ENCODE peak calls at places on chromosomes 1 and 21, in seven cellular contexts. B is caudate nucleus, D is NCI-H1694, P is fibroblast of lung, L is fibroblast of pulmonary artery, R is omental fat pad, G is ecto neural progenitor cell. S is an unnamed sample.
A peak's percentile ranks its signal among the peaks of the same experiment; 100 is the strongest.

GRCh38 chr1:204941415-204942338 is 71.0 kb downstream of the NFASC start:
- DNase-seq in B (peak; percentile 31), D (peak; percentile 87), P (peak; percentile 47), L (peak; percentile 56), R (peak; percentile 70), G (peak; percentile 83), S (peak; percentile 88)

GRCh38 chr1:44775930-44776748 is 799 bp downstream of the RPS8 start:
- DNase-seq in B (no peak), D (no peak), P (peak; percentile 17), L (no peak), R (no peak), G (no peak), S (no peak)

GRCh38 chr1:177355575-177355974 is 184.8 kb downstream of the BRINP2 start:
- DNase-seq in B (no peak), D (peak; percentile 42), P (peak; percentile 47), L (peak; percentile 48), R (no peak), G (no peak), S (peak; percentile 3)

GRCh38 chr1:23470282-23471070 is 13.5 kb downstream of the ASAP3 start:
- DNase-seq in B (no peak), D (no peak), P (peak; percentile 90), L (peak; percentile 94), R (no peak), G (no peak), S (no peak)

GRCh38 chr1:53134961-53135734 is 7.3 kb downstream of the SLC1A7 start:
- DNase-seq in B (no peak), D (peak; percentile 93), P (peak; percentile 96), L (peak; percentile 72), R (peak; percentile 23), G (peak; percentile 15), S (peak; percentile 61)

GRCh38 chr1:147377263-147378246 is 135.1 kb downstream of the CHD1L start:
- DNase-seq in B (no peak), D (no peak), P (no peak), L (no peak), R (no peak), G (no peak), S (no peak)

GRCh38 chr1:180580237-180580636 is 21.5 kb downstream of the OVAAL start:
- DNase-seq in B (no peak), D (no peak), P (peak; percentile 41), L (peak; percentile 33), R (no peak), G (peak; percentile 60), S (no peak)

GRCh38 chr1:167871331-167871730 is 42.6 kb downstream of the ADCY10 start:
- DNase-seq in B (no peak), D (no peak), P (peak; percentile 55), L (no peak), R (no peak), G (no peak), S (no peak)

GRCh38 chr21:38806153-38806941 is 618 bp downstream of the ETS2 start:
- DNase-seq in B (no peak), D (no peak), P (no peak), L (no peak), R (no peak), G (no peak), S (peak; percentile 35)

GRCh38 chr1:231219422-231220401 is 21.3 kb upstream of the GNPAT start:
- DNase-seq in B (no peak), D (no peak), P (no peak), L (no peak), R (no peak), G (no peak), S (no peak)